ENCODE peak calls at places on chromosomes 11 and 22, in seven cellular contexts. N is retina; A is keratinocyte; S is spleen; B is AG08395; I is stimulated activated naive CD8-positive, alpha-beta T cell treated with anti-CD3 and anti-CD28 coated beads, Interleukin-15, Interleukin-2, amounts not matched to agents 100 U/mL and 50 U/mL, for 24 hours; Z is NCI-H774. Y is an unnamed sample.

GRCh38 chr11:7115775-7116174 is 27.0 kb downstream of the RBMXL2 start:
- DNase-seq in B (no peak), N (no peak), A (no peak), S (no peak), I (no peak), Z (no peak), Y (no peak)

GRCh38 chr22:42396621-42397331 is 35.4 kb downstream of the NFAM1 start:
- DNase-seq in S (peak), B (no peak), I (peak), N (no peak), A (no peak), Z (no peak), Y (peak)

GRCh38 chr11:68214173-68215086 is 1.3 kb upstream of the KMT5B start:
- DNase-seq in A (no peak), N (peak), Z (peak), B (peak), S (peak), I (no peak), Y (no peak)

GRCh38 chr22:25869771-25870170 is 127.8 kb downstream of the MYO18B start:
- DNase-seq in N (no peak), S (no peak), B (no peak), A (no peak), Z (no peak), I (no peak), Y (no peak)

GRCh38 chr22:50674606-50675552 is 2.3 kb downstream of the SHANK3 start:
- DNase-seq in Z (peak), A (peak), N (peak), B (peak), I (peak), S (no peak), Y (no peak)

GRCh38 chr11:73612601-73613137 is 14.8 kb upstream of the FAM168A start:
- DNase-seq in N (no peak), A (no peak), Z (no peak), S (no peak), I (no peak), B (no peak), Y (no peak)

GRCh38 chr11:34915136-34916013 is 804 bp downstream of the APIP start:
- DNase-seq in Z (peak), A (no peak), S (no peak), I (no peak), N (peak), B (no peak), Y (no peak)

GRCh38 chr11:118612378-118612777 is 5.0 kb downstream of the PHLDB1 start:
- DNase-seq in I (no peak), B (no peak), Z (no peak), A (no peak), S (peak), N (no peak), Y (no peak)

GRCh38 chr22:28629420-28630184 is 50.0 kb downstream of the TTC28 start:
- DNase-seq in I (no peak), Z (no peak), N (peak), B (no peak), S (no peak), A (no peak), Y (no peak)

GRCh38 chr11:106397787-106398355 is 320.4 kb downstream of the AASDHPPT start:
- DNase-seq in I (no peak), Z (no peak), B (no peak), N (peak), A (no peak), S (no peak), Y (no peak)

GRCh38 chr11:17978553-17979287 is 34.1 kb downstream of the SERGEF start:
- DNase-seq in B (peak), Z (peak), S (no peak), N (peak), A (no peak), I (peak), Y (no peak)

GRCh38 chr11:103942646-103943045 is 93.8 kb upstream of the DDI1 start:
- DNase-seq in B (no peak), I (no peak), S (no peak), A (no peak), Z (no peak), N (no peak), Y (no peak)

GRCh38 chr22:48920776-48921241 is 906.9 kb downstream of the BRD1 start:
- DNase-seq in S (no peak), B (no peak), N (peak), A (no peak), Z (no peak), I (no peak), Y (no peak)

GRCh38 chr11:119338318-119338890 is 2.3 kb downstream of the C1QTNF5 start:
- DNase-seq in B (peak), A (no peak), I (peak), N (peak), S (peak), Z (peak), Y (no peak)

GRCh38 chr11:120985718-120986569 is 38.0 kb upstream of the TBCEL start:
- DNase-seq in S (peak), B (peak), Z (peak), A (peak), I (peak), N (peak), Y (no peak)

GRCh38 chr11:94880216-94880615 is 93.1 kb downstream of the CWC15 start:
- DNase-seq in Z (no peak), I (no peak), N (no peak), B (no peak), A (peak), S (no peak), Y (no peak)

GRCh38 chr11:57155838-57156583 is 25.7 kb upstream of the LRRC55 start:
- DNase-seq in S (no peak), B (no peak), I (no peak), Z (no peak), A (no peak), N (no peak), Y (no peak)

GRCh38 chr11:130131957-130132850 is 27.4 kb upstream of the ST14 start:
- DNase-seq in N (peak), A (no peak), Z (peak), B (peak), I (peak), S (no peak), Y (no peak)

GRCh38 chr22:25754527-25755202 is 12.7 kb downstream of the MYO18B start:
- DNase-seq in A (no peak), I (no peak), N (no peak), Z (no peak), S (no peak), B (peak), Y (no peak)

GRCh38 chr11:66701432-66702240 is 23.9 kb upstream of the RBM4B start:
- DNase-seq in B (no peak), S (no peak), A (no peak), N (no peak), Z (no peak), I (peak), Y (no peak)

GRCh38 chr22:28977481-28977971 is 84.1 kb downstream of the C22orf31 start:
- DNase-seq in N (no peak), B (peak), A (no peak), S (no peak), Z (no peak), I (no peak), Y (no peak)

Y was measured in CD14-positive monocyte.